ENCODE peak calls at places on chromosome 6, in four cellular contexts. One of them, this sample, is unnamed.
A peak's percentile ranks its signal among the peaks of the same experiment; 100 is the strongest.

GRCh38 chr6:135658916-135659315 is 161.4 kb upstream of the AHI1 start:
- DNase-seq in psoas muscle: no peak
- DNase-seq in putamen: no peak
- DNase-seq in AG09309: no peak
- DNase-seq in this sample: no peak

GRCh38 chr6:36956111-36956820 is 1.7 kb downstream of the PI16 start:
- DNase-seq in putamen: no peak
- DNase-seq in AG09309: no peak
- DNase-seq in psoas muscle: no peak
- DNase-seq in this sample: no peak

GRCh38 chr6:39840781-39841180 is 48.6 kb downstream of the DAAM2 start:
- DNase-seq in psoas muscle: no peak
- DNase-seq in putamen: no peak
- DNase-seq in AG09309: no peak
- DNase-seq in this sample: no peak

GRCh38 chr6:158739673-158740072 is 79.5 kb downstream of the EZR start:
- DNase-seq in AG09309: no peak
- DNase-seq in psoas muscle: no peak
- DNase-seq in putamen: no peak
- DNase-seq in this sample: no peak

GRCh38 chr6:137950581-137950980 is 83.5 kb downstream of the TNFAIP3 start:
- DNase-seq in AG09309: no peak
- DNase-seq in putamen: no peak
- DNase-seq in psoas muscle: no peak
- DNase-seq in this sample: no peak

GRCh38 chr6:71287038-71287437 is 1.6 kb upstream of the OGFRL1 start:
- DNase-seq in putamen: no peak
- DNase-seq in psoas muscle: no peak
- DNase-seq in AG09309: no peak
- DNase-seq in this sample: no peak

GRCh38 chr6:14964901-14965300 is 281.0 kb upstream of the JARID2 start:
- DNase-seq in AG09309: no peak
- DNase-seq in psoas muscle: no peak
- DNase-seq in putamen: no peak
- DNase-seq in this sample: no peak

GRCh38 chr6:52964318-52964717 is 30.8 kb downstream of the GSTA4 start:
- DNase-seq in AG09309: no peak
- DNase-seq in putamen: no peak
- DNase-seq in psoas muscle: no peak
- DNase-seq in this sample: no peak

GRCh38 chr6:146113055-146113623 is 84.3 kb downstream of the GRM1 start:
- DNase-seq in psoas muscle: no peak
- DNase-seq in putamen: no peak
- DNase-seq in AG09309: no peak
- DNase-seq in this sample: no peak

GRCh38 chr6:13689511-13690256 is 22.0 kb downstream of the RANBP9 start:
- DNase-seq in psoas muscle: no peak
- DNase-seq in putamen: no peak
- DNase-seq in AG09309: no peak
- DNase-seq in this sample: no peak

GRCh38 chr6:94376876-94377275 is 957.5 kb upstream of the EPHA7 start:
- DNase-seq in psoas muscle: no peak
- DNase-seq in putamen: no peak
- DNase-seq in AG09309: no peak
- DNase-seq in this sample: no peak

GRCh38 chr6:35439308-35439707 is 12.8 kb upstream of the FANCE start:
- DNase-seq in putamen: no peak
- DNase-seq in psoas muscle: no peak
- DNase-seq in AG09309: no peak
- DNase-seq in this sample: no peak

GRCh38 chr6:114096553-114097172 is 125.7 kb upstream of the HDAC2 start:
- DNase-seq in AG09309: no peak
- DNase-seq in psoas muscle: no peak
- DNase-seq in putamen: peak; percentile 40
- DNase-seq in this sample: no peak

GRCh38 chr6:140586426-140587061 is 1212.1 kb upstream of the CITED2 start:
- DNase-seq in AG09309: no peak
- DNase-seq in putamen: no peak
- DNase-seq in psoas muscle: no peak
- DNase-seq in this sample: no peak

GRCh38 chr6:32194825-32195651 is 2.6 kb upstream of the GPSM3 start:
- DNase-seq in putamen: peak; percentile 57
- DNase-seq in AG09309: peak; percentile 18
- DNase-seq in psoas muscle: no peak
- DNase-seq in this sample: no peak

GRCh38 chr6:132937466-132937906 is 123.1 kb downstream of the RPS12 start:
- DNase-seq in putamen: peak; percentile 15
- DNase-seq in AG09309: no peak
- DNase-seq in psoas muscle: no peak
- DNase-seq in this sample: no peak

GRCh38 chr6:167275001-167275400 is 16.1 kb upstream of the UNC93A start:
- DNase-seq in putamen: no peak
- DNase-seq in psoas muscle: no peak
- DNase-seq in AG09309: no peak
- DNase-seq in this sample: no peak

GRCh38 chr6:110101885-110102284 is 77.6 kb downstream of the WASF1 start:
- DNase-seq in psoas muscle: no peak
- DNase-seq in putamen: peak; percentile 50
- DNase-seq in AG09309: no peak
- DNase-seq in this sample: no peak

GRCh38 chr6:13278184-13278583 is 50.2 kb downstream of the TBC1D7 start:
- DNase-seq in AG09309: no peak
- DNase-seq in psoas muscle: no peak
- DNase-seq in putamen: no peak
- DNase-seq in this sample: no peak

GRCh38 chr6:90669846-90670245 is 83.0 kb upstream of the MAP3K7 start:
- DNase-seq in psoas muscle: no peak
- DNase-seq in AG09309: no peak
- DNase-seq in putamen: no peak
- DNase-seq in this sample: no peak

GRCh38 chr6:111113731-111114438 is 26.6 kb downstream of the SLC16A10 start:
- DNase-seq in psoas muscle: peak; percentile 49
- DNase-seq in putamen: peak; percentile 27
- DNase-seq in AG09309: peak; percentile 17
- DNase-seq in this sample: peak; percentile 9

GRCh38 chr6:37137201-37137880 is 32.6 kb upstream of the PIM1 start:
- DNase-seq in AG09309: peak; percentile 95
- DNase-seq in psoas muscle: no peak
- DNase-seq in putamen: no peak
- DNase-seq in this sample: no peak

GRCh38 chr6:12030993-12031550 is 19.0 kb downstream of the HIVEP1 start:
- DNase-seq in putamen: no peak
- DNase-seq in AG09309: no peak
- DNase-seq in psoas muscle: no peak
- DNase-seq in this sample: no peak

GRCh38 chr6:144411506-144412165 is 126.5 kb downstream of the UTRN start:
- DNase-seq in putamen: no peak
- DNase-seq in AG09309: no peak
- DNase-seq in psoas muscle: no peak
- DNase-seq in this sample: no peak

GRCh38 chr6:28769626-28770402 is 154.0 kb downstream of the TRIM27 start:
- DNase-seq in psoas muscle: no peak
- DNase-seq in AG09309: no peak
- DNase-seq in putamen: no peak
- DNase-seq in this sample: no peak

GRCh38 chr6:89834884-89835792 is 5.5 kb downstream of the CASP8AP2 start:
- DNase-seq in psoas muscle: no peak
- DNase-seq in AG09309: no peak
- DNase-seq in putamen: no peak
- DNase-seq in this sample: no peak

GRCh38 chr6:165858571-165858970 is 195.5 kb upstream of the PDE10A start:
- DNase-seq in putamen: no peak
- DNase-seq in psoas muscle: no peak
- DNase-seq in AG09309: no peak
- DNase-seq in this sample: no peak

GRCh38 chr6:56582246-56582645 is 60.4 kb downstream of the DST start:
- DNase-seq in putamen: no peak
- DNase-seq in psoas muscle: no peak
- DNase-seq in AG09309: no peak
- DNase-seq in this sample: no peak

GRCh38 chr6:75747371-75747984 is 1.6 kb upstream of the MYO6 start:
- DNase-seq in putamen: no peak
- DNase-seq in psoas muscle: no peak
- DNase-seq in AG09309: no peak
- DNase-seq in this sample: no peak

GRCh38 chr6:82176616-82177015 is 70.9 kb downstream of the IBTK start:
- DNase-seq in AG09309: no peak
- DNase-seq in putamen: no peak
- DNase-seq in psoas muscle: no peak
- DNase-seq in this sample: no peak

GRCh38 chr6:126542052-126542451 is 202.1 kb downstream of the CENPW start:
- DNase-seq in putamen: no peak
- DNase-seq in AG09309: no peak
- DNase-seq in psoas muscle: no peak
- DNase-seq in this sample: no peak

This sample was measured in stimulated activated naive CD4-positive, alpha-beta T cell.